ENCODE peak calls at places on chromosome 4, in seven cellular contexts. S is WERI-Rb-1, U is psoas muscle, M is hepatocyte, J is AG10803, A is lung, Z is esophagus squamous epithelium. W is an unnamed sample.

GRCh38 chr4:93184093-93184492 is 644.5 kb upstream of the ATOH1 start:
- DNase-seq in A (no peak), M (peak; percentile 7), Z (no peak), J (no peak), S (no peak), U (no peak), W (no peak)

GRCh38 chr4:143215873-143216272 is 31.2 kb downstream of the USP38 start:
- DNase-seq in M (no peak), Z (no peak), U (no peak), S (no peak), A (no peak), J (no peak), W (no peak)

GRCh38 chr4:8790749-8791148 is 80.9 kb downstream of the HMX1 start:
- DNase-seq in Z (no peak), J (no peak), A (no peak), M (no peak), U (no peak), S (no peak), W (no peak)

GRCh38 chr4:26936284-26937065 is 75.8 kb downstream of the STIM2 start:
- DNase-seq in J (no peak), U (no peak), Z (no peak), A (no peak), M (no peak), S (no peak), W (no peak)

GRCh38 chr4:169009281-169010124 is 552 bp downstream of the CBR4 start:
- DNase-seq in S (peak; percentile 82), Z (peak; percentile 19), M (peak; percentile 73), U (peak; percentile 82), A (peak; percentile 51), J (peak; percentile 50), W (no peak)

GRCh38 chr4:168618577-168619265 is 121.9 kb downstream of the PALLD start:
- DNase-seq in U (no peak), M (no peak), S (no peak), A (no peak), Z (no peak), J (peak; percentile 73), W (no peak)

GRCh38 chr4:185909959-185910358 is 98.0 kb upstream of the SORBS2 start:
- DNase-seq in U (no peak), J (no peak), Z (no peak), M (no peak), S (no peak), A (no peak), W (no peak)

GRCh38 chr4:186029731-186030421 is 39.1 kb upstream of the TLR3 start:
- DNase-seq in M (peak; percentile 62), J (peak; percentile 55), U (peak; percentile 84), S (peak; percentile 46), Z (no peak), A (peak; percentile 50), W (peak; percentile 10)

GRCh38 chr4:98794565-98795205 is 134.2 kb downstream of the EIF4E start:
- DNase-seq in U (no peak), S (no peak), A (no peak), M (peak; percentile 25), Z (no peak), J (peak; percentile 26), W (peak; percentile 33)

GRCh38 chr4:5050520-5050955 is 742 bp upstream of the STK32B start:
- DNase-seq in S (peak; percentile 86), A (peak; percentile 57), M (peak; percentile 87), U (peak; percentile 76), Z (no peak), J (peak; percentile 81), W (peak; percentile 41)
- H3K4me3 ChIP-seq in S (peak overlapping the region; percentile 69), A (no peak overlapping the region), M (peak overlapping the region; percentile 75), U (peak overlapping the region; percentile 58), Z (peak overlapping the region; percentile 38), J (peak overlapping the region; percentile 73), W (peak overlapping the region; percentile 56)

DNA sequence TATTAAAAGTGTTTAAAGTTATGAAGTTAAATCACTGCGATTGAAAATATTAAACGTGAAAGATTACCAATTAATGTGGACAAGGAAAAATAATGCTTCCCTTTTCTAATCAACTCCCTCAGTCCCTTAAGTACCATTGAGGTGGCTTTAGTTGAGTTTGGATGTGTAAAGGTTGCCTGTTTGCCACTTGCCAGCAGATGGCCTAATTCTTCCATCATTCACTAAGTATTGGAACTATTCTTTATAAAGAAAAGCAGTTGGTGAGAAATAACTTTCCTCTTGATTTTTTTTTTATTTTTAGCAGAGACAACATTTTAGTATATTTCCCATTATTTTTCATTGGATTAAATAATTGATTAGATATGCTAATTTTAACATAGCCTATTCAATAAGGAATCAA is 295.9 kb upstream of the TACR3 start:
- DNase-seq in J (no peak), Z (no peak), S (peak; percentile 36), A (no peak), U (no peak), M (peak; percentile 30), W (no peak)
- TF ChIP-seq CTCF in J (no peak), Z (no peak), S (peak; percentile 56), A (no peak), U (no peak), M (peak; percentile 58), W (no peak)

GRCh38 chr4:183185018-183185417 is 86.0 kb downstream of the WWC2 start:
- DNase-seq in J (no peak), U (no peak), Z (no peak), S (no peak), M (no peak), A (no peak), W (no peak)

GRCh38 chr4:183186803-183187202 is 87.7 kb downstream of the WWC2 start:
- DNase-seq in U (no peak), M (no peak), J (no peak), Z (no peak), S (no peak), A (no peak), W (no peak)

GRCh38 chr4:183181081-183181480 is 82.0 kb downstream of the WWC2 start:
- DNase-seq in U (no peak), A (no peak), Z (no peak), J (no peak), M (no peak), S (no peak), W (no peak)

GRCh38 chr4:183182873-183183725 is 84.0 kb downstream of the WWC2 start:
- DNase-seq in A (peak; percentile 47), S (no peak), J (peak; percentile 83), Z (no peak), U (no peak), M (peak; percentile 73), W (peak; percentile 48)

DNA sequence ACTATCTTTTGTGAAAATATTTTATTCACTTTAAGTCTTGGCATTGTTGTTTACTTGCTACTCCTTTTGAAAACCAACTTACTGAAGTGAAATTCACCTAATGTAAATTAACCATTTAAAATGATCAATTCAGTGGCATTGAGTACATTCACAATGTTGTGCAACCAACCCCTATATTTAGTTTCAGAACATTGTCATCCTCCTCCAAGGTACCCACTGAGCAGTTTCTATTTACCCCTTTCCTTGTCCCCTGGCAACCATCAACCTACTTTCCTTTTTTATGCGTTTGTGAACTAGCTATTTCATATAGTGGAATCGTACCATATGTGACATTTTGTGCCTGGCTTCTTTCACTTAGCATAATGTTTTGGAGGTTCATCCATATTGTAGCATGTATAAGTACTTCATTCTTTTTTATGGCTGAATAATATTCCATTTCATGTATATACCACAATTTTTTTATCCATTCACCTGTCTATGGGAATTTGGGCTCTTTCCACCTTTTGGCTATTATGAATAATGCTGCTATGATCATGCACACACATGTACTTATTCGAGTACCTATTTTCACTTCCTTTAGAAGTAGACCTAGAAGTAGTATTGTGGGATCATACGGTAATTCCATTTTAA is 85.0 kb downstream of the WWC2 start:
- DNase-seq in Z (no peak), A (no peak), M (no peak), J (no peak), S (no peak), U (no peak), W (no peak)
- H3K4me3 ChIP-seq in Z (no peak overlapping the region), A (no peak overlapping the region), M (no peak overlapping the region), J (no peak overlapping the region), S (no peak overlapping the region), U (no peak overlapping the region), W (no peak overlapping the region)

GRCh38 chr4:117085185-117085701 is at the start of gene TRAM1L1:
- DNase-seq in A (peak; percentile 58), S (peak; percentile 95), Z (no peak), M (peak; percentile 90), U (peak; percentile 73), J (peak; percentile 57), W (no peak)
- TF ChIP-seq CTCF in A (no peak), S (peak; percentile 55), Z (no peak), M (peak; percentile 37), U (no peak), J (no peak), W (no peak)

DNA sequence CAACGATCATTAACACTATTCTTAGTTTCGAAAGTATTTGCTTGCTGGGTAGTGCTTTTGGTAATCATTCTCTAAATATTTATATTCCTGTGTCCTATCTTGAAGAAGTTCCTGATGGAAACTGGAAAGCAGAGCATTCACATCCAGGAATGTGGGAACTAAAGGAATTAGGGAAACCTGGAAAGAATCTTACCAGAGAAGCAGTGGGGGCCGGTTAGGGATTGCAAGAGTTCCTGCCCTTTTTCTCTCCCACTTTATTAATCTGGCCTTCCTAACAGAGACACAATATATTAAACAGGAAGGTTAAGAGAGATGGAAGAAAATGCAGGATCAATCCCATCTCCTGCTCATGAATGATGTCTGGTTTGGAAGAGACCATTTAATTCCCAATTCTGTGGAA is 52.1 kb downstream of the C4orf51 start:
- DNase-seq in S (no peak), Z (no peak), J (no peak), U (no peak), A (no peak), M (no peak), W (no peak)
- H3K4me3 ChIP-seq in S (no peak overlapping the region), Z (peak overlapping the region; percentile 65), J (peak overlapping the region; percentile 24), U (peak overlapping the region; percentile 68), A (no peak overlapping the region), M (no peak overlapping the region), W (no peak overlapping the region)

GRCh38 chr4:10074767-10075105 is 41.9 kb downstream of the WDR1 start:
- DNase-seq in Z (no peak), S (peak; percentile 75), M (no peak), U (no peak), A (no peak), J (peak; percentile 61), W (no peak)
- TF ChIP-seq CTCF in Z (no peak), S (peak; percentile 84), M (peak; percentile 38), U (peak; percentile 33), A (no peak), J (peak; percentile 66), W (peak; percentile 70)

DNA sequence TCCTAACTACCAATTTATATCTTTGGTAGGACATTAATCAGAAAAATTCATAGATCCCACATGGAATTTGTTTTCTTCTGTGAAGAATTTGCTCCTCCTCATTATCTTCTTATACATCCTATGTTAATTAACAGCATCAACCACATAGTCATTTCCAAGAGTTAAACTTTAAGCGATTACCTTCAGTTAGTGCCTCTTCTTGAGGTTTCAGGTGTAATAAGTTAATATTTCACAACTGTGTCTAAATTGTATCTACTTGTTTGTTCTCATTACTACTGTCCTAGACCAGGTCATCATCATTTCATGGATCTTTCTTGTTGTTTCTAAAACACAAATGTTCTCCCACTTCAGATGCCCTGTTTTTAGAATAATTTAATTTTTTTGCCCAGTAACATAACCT is 457.9 kb downstream of the FAT4 start:
- DNase-seq in U (no peak), M (no peak), Z (no peak), J (no peak), A (no peak), S (no peak), W (no peak)
- H3K4me3 ChIP-seq in U (no peak overlapping the region), M (no peak overlapping the region), Z (no peak overlapping the region), J (no peak overlapping the region), A (no peak overlapping the region), S (no peak overlapping the region), W (no peak overlapping the region)